ENCODE peak calls at places on chromosomes 5 and 9, in six cellular contexts. One of them, this sample, is unnamed. For H3K9me3, the result is how much of the 10 kb centered on the place peaks cover.

GRCh38 chr5:141838326-141839014 is 39.7 kb downstream of the PCDH1 start:
- DNase-seq in left ventricle myocardium inferior: no peak
- DNase-seq in mesenchymal stem cell: no peak
- DNase-seq in fibroblast of lung: no peak
- DNase-seq in sigmoid colon: no peak
- DNase-seq in OCI-LY7: no peak
- DNase-seq in this sample: no peak

GRCh38 chr5:38008198-38008597 is 168.4 kb upstream of the GDNF start:
- DNase-seq in OCI-LY7: no peak
- DNase-seq in mesenchymal stem cell: no peak
- DNase-seq in left ventricle myocardium inferior: no peak
- DNase-seq in sigmoid colon: no peak
- DNase-seq in fibroblast of lung: no peak
- DNase-seq in this sample: no peak

GRCh38 chr9:15509931-15510788 is 610 bp downstream of the PSIP1 start:
- DNase-seq in left ventricle myocardium inferior: peak
- DNase-seq in OCI-LY7: peak
- DNase-seq in fibroblast of lung: peak
- DNase-seq in sigmoid colon: peak
- DNase-seq in mesenchymal stem cell: peak
- DNase-seq in this sample: peak

GRCh38 chr9:88418715-88419540 is 30.7 kb downstream of the SPIN1 start:
- DNase-seq in sigmoid colon: no peak
- DNase-seq in fibroblast of lung: no peak
- DNase-seq in OCI-LY7: no peak
- DNase-seq in left ventricle myocardium inferior: no peak
- DNase-seq in mesenchymal stem cell: no peak
- DNase-seq in this sample: no peak

GRCh38 chr5:73654171-73654811 is 28.3 kb downstream of the ARHGEF28 start:
- DNase-seq in fibroblast of lung: no peak
- DNase-seq in OCI-LY7: no peak
- DNase-seq in sigmoid colon: no peak
- DNase-seq in left ventricle myocardium inferior: no peak
- DNase-seq in mesenchymal stem cell: peak
- DNase-seq in this sample: no peak

GRCh38 chr5:75566710-75567309 is 44.4 kb upstream of the ANKDD1B start:
- DNase-seq in fibroblast of lung: peak
- DNase-seq in left ventricle myocardium inferior: no peak
- DNase-seq in sigmoid colon: no peak
- DNase-seq in mesenchymal stem cell: peak
- DNase-seq in OCI-LY7: no peak
- DNase-seq in this sample: no peak

GRCh38 chr9:131869312-131869711 is 129.4 kb upstream of the RAPGEF1 start:
- DNase-seq in left ventricle myocardium inferior: no peak
- DNase-seq in fibroblast of lung: no peak
- DNase-seq in sigmoid colon: no peak
- DNase-seq in OCI-LY7: no peak
- DNase-seq in mesenchymal stem cell: no peak
- DNase-seq in this sample: no peak

GRCh38 chr9:111700776-111701175 is 39.4 kb downstream of the GNG10 start:
- DNase-seq in OCI-LY7: no peak
- DNase-seq in fibroblast of lung: no peak
- DNase-seq in mesenchymal stem cell: peak
- DNase-seq in left ventricle myocardium inferior: no peak
- DNase-seq in sigmoid colon: no peak
- DNase-seq in this sample: no peak

GRCh38 chr9:134690946-134691694 is 49.5 kb downstream of the COL5A1 start:
- DNase-seq in sigmoid colon: peak
- DNase-seq in fibroblast of lung: no peak
- DNase-seq in OCI-LY7: no peak
- DNase-seq in mesenchymal stem cell: peak
- DNase-seq in left ventricle myocardium inferior: peak
- DNase-seq in this sample: peak

GRCh38 chr9:78118742-78119473 is 87.3 kb upstream of the GNAQ start:
- DNase-seq in sigmoid colon: no peak
- DNase-seq in left ventricle myocardium inferior: no peak
- DNase-seq in mesenchymal stem cell: no peak
- DNase-seq in OCI-LY7: peak
- DNase-seq in fibroblast of lung: peak
- DNase-seq in this sample: no peak

GRCh38 chr5:138824924-138825863 is 49.9 kb downstream of the LRRTM2 start:
- DNase-seq in fibroblast of lung: peak
- DNase-seq in mesenchymal stem cell: peak
- DNase-seq in sigmoid colon: no peak
- DNase-seq in left ventricle myocardium inferior: no peak
- DNase-seq in OCI-LY7: peak
- DNase-seq in this sample: no peak

GRCh38 chr9:14031015-14031414 is 282.9 kb downstream of the NFIB start:
- DNase-seq in OCI-LY7: no peak
- DNase-seq in fibroblast of lung: peak
- DNase-seq in mesenchymal stem cell: peak
- DNase-seq in sigmoid colon: peak
- DNase-seq in left ventricle myocardium inferior: peak
- DNase-seq in this sample: no peak

GRCh38 chr5:72185717-72186388 is 78.6 kb downstream of the MAP1B start:
- DNase-seq in fibroblast of lung: peak
- DNase-seq in mesenchymal stem cell: no peak
- DNase-seq in sigmoid colon: no peak
- DNase-seq in left ventricle myocardium inferior: peak
- DNase-seq in OCI-LY7: no peak
- DNase-seq in this sample: no peak

GRCh38 chr5:147160923-147161663 is 73.7 kb upstream of the STK32A start:
- DNase-seq in mesenchymal stem cell: no peak
- DNase-seq in left ventricle myocardium inferior: no peak
- DNase-seq in fibroblast of lung: no peak
- DNase-seq in sigmoid colon: no peak
- DNase-seq in OCI-LY7: no peak
- DNase-seq in this sample: no peak

GRCh38 chr5:14183187-14183939 is 40.2 kb downstream of the TRIO start:
- DNase-seq in sigmoid colon: no peak
- DNase-seq in OCI-LY7: no peak
- DNase-seq in fibroblast of lung: peak
- DNase-seq in mesenchymal stem cell: peak
- DNase-seq in left ventricle myocardium inferior: peak
- DNase-seq in this sample: no peak

GRCh38 chr9:133609311-133610098 is at the start of gene FAM163B:
- DNase-seq in OCI-LY7: no peak
- DNase-seq in sigmoid colon: no peak
- DNase-seq in fibroblast of lung: peak
- DNase-seq in left ventricle myocardium inferior: peak
- DNase-seq in mesenchymal stem cell: peak
- DNase-seq in this sample: peak

GRCh38 chr9:129071526-129072131 is 9.3 kb upstream of the DOLPP1 start:
- DNase-seq in OCI-LY7: peak
- DNase-seq in left ventricle myocardium inferior: no peak
- DNase-seq in fibroblast of lung: no peak
- DNase-seq in mesenchymal stem cell: no peak
- DNase-seq in sigmoid colon: no peak
- DNase-seq in this sample: no peak

GRCh38 chr9:25094518-25094917 is 548.8 kb upstream of the IZUMO3 start:
- DNase-seq in left ventricle myocardium inferior: no peak
- DNase-seq in sigmoid colon: no peak
- DNase-seq in mesenchymal stem cell: no peak
- DNase-seq in OCI-LY7: no peak
- DNase-seq in fibroblast of lung: no peak
- DNase-seq in this sample: no peak

GRCh38 chr9:129206921-129207320 is 28.9 kb upstream of the IER5L start:
- DNase-seq in sigmoid colon: no peak
- DNase-seq in OCI-LY7: no peak
- DNase-seq in mesenchymal stem cell: no peak
- DNase-seq in left ventricle myocardium inferior: no peak
- DNase-seq in fibroblast of lung: no peak
- DNase-seq in this sample: no peak

GRCh38 chr5:72314571-72315172 is 5.4 kb downstream of the MRPS27 start:
- DNase-seq in OCI-LY7: no peak
- DNase-seq in mesenchymal stem cell: peak
- DNase-seq in sigmoid colon: no peak
- DNase-seq in fibroblast of lung: peak
- DNase-seq in left ventricle myocardium inferior: no peak
- DNase-seq in this sample: no peak

GRCh38 chr5:137751869-137752491 is 2.2 kb downstream of the HNRNPA0 start:
- DNase-seq in fibroblast of lung: peak
- DNase-seq in OCI-LY7: peak
- DNase-seq in sigmoid colon: no peak
- DNase-seq in mesenchymal stem cell: peak
- DNase-seq in left ventricle myocardium inferior: no peak
- DNase-seq in this sample: no peak

GRCh38 chr5:137753227-137753985 is 757 bp downstream of the HNRNPA0 start:
- DNase-seq in mesenchymal stem cell: no peak
- DNase-seq in OCI-LY7: peak
- DNase-seq in sigmoid colon: peak
- DNase-seq in left ventricle myocardium inferior: peak
- DNase-seq in fibroblast of lung: no peak
- DNase-seq in this sample: peak

GRCh38 chr5:137747848-137748247 is 6.3 kb downstream of the HNRNPA0 start:
- DNase-seq in fibroblast of lung: no peak
- DNase-seq in mesenchymal stem cell: no peak
- DNase-seq in OCI-LY7: no peak
- DNase-seq in sigmoid colon: no peak
- DNase-seq in left ventricle myocardium inferior: no peak
- DNase-seq in this sample: no peak

GRCh38 chr5:137752873-137753226 is 1.3 kb downstream of the HNRNPA0 start:
- DNase-seq in fibroblast of lung: peak
- DNase-seq in mesenchymal stem cell: peak
- DNase-seq in left ventricle myocardium inferior: no peak
- DNase-seq in sigmoid colon: no peak
- DNase-seq in OCI-LY7: peak
- DNase-seq in this sample: peak

GRCh38 chr5:137750436-137750835 is 3.7 kb downstream of the HNRNPA0 start:
- DNase-seq in left ventricle myocardium inferior: no peak
- DNase-seq in sigmoid colon: no peak
- DNase-seq in mesenchymal stem cell: no peak
- DNase-seq in fibroblast of lung: no peak
- DNase-seq in OCI-LY7: no peak
- DNase-seq in this sample: no peak
- H3K4me3 ChIP-seq in left ventricle myocardium inferior: no peak
- H3K4me3 ChIP-seq in sigmoid colon: no peak
- H3K4me3 ChIP-seq in mesenchymal stem cell: no peak
- H3K4me3 ChIP-seq in fibroblast of lung: no peak
- H3K4me3 ChIP-seq in OCI-LY7: peak
- H3K4me3 ChIP-seq in this sample: no peak

GRCh38 chr5:137291436-137291835 is 207.7 kb downstream of the SPOCK1 start:
- DNase-seq in left ventricle myocardium inferior: no peak
- DNase-seq in fibroblast of lung: no peak
- DNase-seq in OCI-LY7: no peak
- DNase-seq in mesenchymal stem cell: no peak
- DNase-seq in sigmoid colon: no peak
- DNase-seq in this sample: no peak

GRCh38 chr5:137292461-137293025 is 206.6 kb downstream of the SPOCK1 start:
- DNase-seq in left ventricle myocardium inferior: no peak
- DNase-seq in OCI-LY7: no peak
- DNase-seq in mesenchymal stem cell: no peak
- DNase-seq in fibroblast of lung: no peak
- DNase-seq in sigmoid colon: no peak
- DNase-seq in this sample: no peak

GRCh38 chr5:137294604-137295003 is 204.5 kb downstream of the SPOCK1 start:
- DNase-seq in fibroblast of lung: no peak
- DNase-seq in mesenchymal stem cell: no peak
- DNase-seq in sigmoid colon: no peak
- DNase-seq in OCI-LY7: no peak
- DNase-seq in left ventricle myocardium inferior: no peak
- DNase-seq in this sample: no peak

GRCh38 chr5:137300411-137301240 is 198.5 kb downstream of the SPOCK1 start:
- DNase-seq in OCI-LY7: no peak
- DNase-seq in fibroblast of lung: peak
- DNase-seq in sigmoid colon: no peak
- DNase-seq in left ventricle myocardium inferior: no peak
- DNase-seq in mesenchymal stem cell: peak
- DNase-seq in this sample: no peak

DNA sequence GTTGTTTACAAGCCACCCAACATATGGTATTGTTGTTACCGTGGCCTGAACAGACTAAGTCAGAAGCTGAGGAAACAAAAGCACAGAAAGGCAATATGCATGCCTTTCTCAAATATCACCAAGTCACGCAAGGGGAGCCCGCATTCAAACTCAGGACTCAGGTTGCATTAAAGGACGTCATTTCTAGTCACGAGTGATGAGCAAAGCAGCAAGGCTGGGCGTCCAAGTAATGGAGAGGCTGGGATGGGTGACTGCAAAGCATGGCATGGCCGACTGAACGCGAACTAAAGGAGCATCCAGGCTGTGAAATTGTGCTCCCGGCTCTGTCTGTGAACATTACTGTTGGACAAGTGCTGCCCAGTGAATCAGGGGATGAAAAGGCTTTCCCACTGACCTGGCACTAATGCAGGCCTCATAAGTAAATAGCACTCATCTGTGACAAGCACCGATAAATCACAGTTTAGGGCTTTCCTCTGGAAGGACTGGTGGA is 202.9 kb downstream of the SPOCK1 start:
- DNase-seq in sigmoid colon: no peak
- DNase-seq in left ventricle myocardium inferior: no peak
- DNase-seq in mesenchymal stem cell: no peak
- DNase-seq in fibroblast of lung: no peak
- DNase-seq in OCI-LY7: no peak
- DNase-seq in this sample: no peak
- H3K27ac ChIP-seq in sigmoid colon: no peak
- H3K27ac ChIP-seq in left ventricle myocardium inferior: no peak
- H3K27ac ChIP-seq in mesenchymal stem cell: no peak
- H3K27ac ChIP-seq in fibroblast of lung: no peak
- H3K27ac ChIP-seq in OCI-LY7: no peak
- H3K27ac ChIP-seq in this sample: no peak

GRCh38 chr5:40124367-40124766 is 555.3 kb upstream of the PTGER4 start:
- DNase-seq in mesenchymal stem cell: peak
- DNase-seq in left ventricle myocardium inferior: no peak
- DNase-seq in OCI-LY7: peak
- DNase-seq in sigmoid colon: no peak
- DNase-seq in fibroblast of lung: peak
- DNase-seq in this sample: no peak

GRCh38 chr5:40121236-40121635 is 558.5 kb upstream of the PTGER4 start:
- DNase-seq in mesenchymal stem cell: no peak
- DNase-seq in fibroblast of lung: no peak
- DNase-seq in left ventricle myocardium inferior: no peak
- DNase-seq in sigmoid colon: no peak
- DNase-seq in OCI-LY7: no peak
- DNase-seq in this sample: no peak
- H3K9me3 ChIP-seq in mesenchymal stem cell: under half
- H3K9me3 ChIP-seq in fibroblast of lung: under half
- H3K9me3 ChIP-seq in left ventricle myocardium inferior: half or more
- H3K9me3 ChIP-seq in sigmoid colon: under half
- H3K9me3 ChIP-seq in OCI-LY7: under half
- H3K9me3 ChIP-seq in this sample: under half

DNA sequence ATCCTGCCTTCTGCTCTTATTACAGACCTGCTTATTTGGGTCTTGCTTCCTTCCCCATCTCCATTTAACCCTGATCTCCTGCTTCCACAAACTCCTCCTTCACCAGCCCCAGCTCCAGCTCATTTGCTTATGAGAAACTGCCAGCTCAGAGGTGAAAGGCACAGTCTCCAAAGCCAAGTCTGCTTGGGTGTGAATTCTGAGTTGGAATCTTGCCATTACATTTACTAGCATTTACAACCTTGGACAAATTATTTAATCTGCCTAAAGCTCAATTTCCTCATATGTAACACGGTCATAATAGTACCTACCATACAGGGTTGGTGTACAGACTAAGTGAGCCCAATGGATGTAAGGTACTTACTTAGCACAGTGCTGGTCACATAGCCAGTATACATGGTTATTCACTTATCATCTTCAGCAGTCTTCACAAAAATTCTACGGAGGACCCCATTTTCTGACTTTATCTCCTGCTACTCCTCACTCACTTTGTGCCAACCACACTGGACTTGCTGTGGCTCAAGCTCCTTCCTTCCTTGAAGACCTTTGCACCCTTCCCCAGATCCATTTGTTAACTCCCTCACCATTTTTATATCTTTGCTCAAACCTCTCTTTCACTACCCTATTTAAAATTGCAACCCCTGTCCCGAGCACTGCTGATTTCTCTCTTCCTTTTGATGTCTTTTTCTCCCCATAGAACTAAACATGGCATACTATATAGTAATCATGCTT is 86.2 kb downstream of the DOCK2 start:
- DNase-seq in sigmoid colon: no peak
- DNase-seq in left ventricle myocardium inferior: no peak
- DNase-seq in OCI-LY7: no peak
- DNase-seq in mesenchymal stem cell: no peak
- DNase-seq in fibroblast of lung: no peak
- DNase-seq in this sample: no peak
- H3K4me3 ChIP-seq in sigmoid colon: no peak
- H3K4me3 ChIP-seq in left ventricle myocardium inferior: no peak
- H3K4me3 ChIP-seq in OCI-LY7: no peak
- H3K4me3 ChIP-seq in mesenchymal stem cell: no peak
- H3K4me3 ChIP-seq in fibroblast of lung: no peak
- H3K4me3 ChIP-seq in this sample: no peak

This sample was measured in aorta.